ENCODE peak calls at places on chromosomes 13 and 19, in five cellular contexts. F is AG08396; U is LoVo; W is stimulated activated naive CD4-positive, alpha-beta T cell; I is choroid plexus epithelial cell. P is an unnamed sample.

GRCh38 chr19:28051047-28051446 is 1161.9 kb downstream of the UQCRFS1 start:
- DNase-seq in F (no peak), U (no peak), W (no peak), I (no peak), P (no peak)

GRCh38 chr13:49311816-49312215 is 64.1 kb downstream of the CDADC1 start:
- DNase-seq in F (no peak), U (no peak), W (no peak), I (no peak), P (no peak)

GRCh38 chr19:48992571-48993174 is 436 bp downstream of the GYS1 start:
- DNase-seq in F (no peak), U (no peak), W (no peak), I (no peak), P (no peak)

GRCh38 chr19:45400192-45400591 is 4.7 kb downstream of the PPP1R13L start:
- DNase-seq in F (no peak), U (no peak), W (no peak), I (no peak), P (no peak)

GRCh38 chr19:48638831-48639381 is 1.7 kb upstream of the DBP start:
- DNase-seq in F (peak; percentile 5), U (no peak), W (no peak), I (no peak), P (no peak)

GRCh38 chr13:105207586-105208293 is 1327.7 kb downstream of the EFNB2 start:
- DNase-seq in F (no peak), U (no peak), W (no peak), I (peak; percentile 45), P (no peak)

GRCh38 chr13:112891477-112892401 is 77.3 kb upstream of the MCF2L start:
- DNase-seq in F (no peak), U (no peak), W (no peak), I (no peak), P (no peak)

GRCh38 chr19:47534628-47535027 is 19.8 kb upstream of the NAPA start:
- DNase-seq in F (no peak), U (no peak), W (no peak), I (no peak), P (no peak)

GRCh38 chr13:32947886-32948285 is 68.3 kb upstream of the KL start:
- DNase-seq in F (no peak), U (no peak), W (no peak), I (no peak), P (no peak)

GRCh38 chr13:33918199-33918932 is 100.4 kb downstream of the RFC3 start:
- DNase-seq in F (peak; percentile 49), U (no peak), W (no peak), I (peak; percentile 62), P (no peak)

GRCh38 chr13:30835442-30835841 is 70.6 kb upstream of the MEDAG start:
- DNase-seq in F (no peak), U (peak; percentile 70), W (no peak), I (peak; percentile 66), P (no peak)

GRCh38 chr19:14401468-14401867 is 17.7 kb downstream of the DDX39A start:
- DNase-seq in F (no peak), U (no peak), W (no peak), I (no peak), P (no peak)

GRCh38 chr19:5585461-5586299 is 17.9 kb upstream of the TINCR start:
- DNase-seq in F (no peak), U (no peak), W (peak; percentile 27), I (peak; percentile 44), P (peak; percentile 82)